ENCODE peak calls at places on chromosomes 2 and 18, in seven cellular contexts. X is thyroid gland, L is H1, F is adrenal gland, C is A549, G is upper lobe of left lung, U is uterus. V is an unnamed sample.

GRCh38 chr2:95734976-95735890 is 143.4 kb downstream of the TRIM43 start:
- DNase-seq in U (no peak), C (no peak), L (no peak), G (no peak), F (no peak), X (no peak), V (no peak)

GRCh38 chr2:190809139-190809764 is 71.4 kb upstream of the GLS start:
- DNase-seq in X (no peak), U (no peak), L (no peak), F (no peak), G (no peak), C (no peak), V (peak; percentile 84)

GRCh38 chr2:62309465-62310091 is 113.7 kb downstream of the B3GNT2 start:
- DNase-seq in F (peak; percentile 66), C (no peak), X (peak; percentile 26), L (no peak), U (no peak), G (no peak), V (peak; percentile 80)

GRCh38 chr2:126221506-126221905 is 434.5 kb upstream of the GYPC start:
- DNase-seq in F (no peak), X (no peak), C (no peak), U (no peak), G (no peak), L (no peak), V (no peak)

GRCh38 chr2:45412754-45413379 is 198.2 kb downstream of the SRBD1 start:
- DNase-seq in L (no peak), F (no peak), C (no peak), U (no peak), X (no peak), G (no peak), V (no peak)

GRCh38 chr2:69582582-69583176 is 60.9 kb downstream of the AAK1 start:
- DNase-seq in X (no peak), C (no peak), F (peak; percentile 36), L (no peak), G (no peak), U (no peak), V (peak; percentile 66)

GRCh38 chr2:105455488-105455991 is 56.7 kb upstream of the FHL2 start:
- DNase-seq in L (no peak), U (peak; percentile 38), G (no peak), C (peak; percentile 77), F (peak; percentile 41), X (peak; percentile 70), V (peak; percentile 25)

GRCh38 chr2:157393350-157393749 is 50.5 kb downstream of the CYTIP start:
- DNase-seq in C (no peak), G (no peak), F (no peak), U (no peak), L (no peak), X (no peak), V (no peak)

GRCh38 chr2:152730591-152731333 is 12.3 kb downstream of the ARL6IP6 start:
- DNase-seq in F (no peak), U (no peak), L (no peak), C (no peak), X (no peak), G (no peak), V (peak; percentile 88)

GRCh38 chr18:58887613-58887963 is 22.9 kb downstream of the ZNF532 start:
- DNase-seq in F (peak; percentile 62), X (peak; percentile 21), U (peak; percentile 40), G (no peak), C (no peak), L (no peak), V (peak; percentile 97)

GRCh38 chr18:35580748-35581534 is 599 bp upstream of the GALNT1 start:
- DNase-seq in C (no peak), G (peak; percentile 92), U (peak; percentile 52), F (peak; percentile 72), X (peak; percentile 60), L (peak; percentile 72), V (peak; percentile 77)

GRCh38 chr18:48913201-48913600 is 37.6 kb downstream of the SMAD7 start:
- DNase-seq in C (no peak), X (no peak), U (no peak), G (no peak), L (no peak), F (no peak), V (no peak)

GRCh38 chr2:71725836-71726235 is 272.5 kb downstream of the DYSF start:
- DNase-seq in U (no peak), L (no peak), G (no peak), X (no peak), C (no peak), F (no peak), V (no peak)

GRCh38 chr18:2625217-2625616 is 30.3 kb upstream of the SMCHD1 start:
- DNase-seq in X (no peak), C (no peak), F (no peak), G (peak; percentile 40), U (no peak), L (no peak), V (no peak)

GRCh38 chr2:207066784-207067460 is 98.8 kb downstream of the KLF7 start:
- DNase-seq in C (no peak), L (no peak), G (no peak), X (no peak), F (no peak), U (no peak), V (no peak)

GRCh38 chr2:183035298-183035953 is 2.8 kb downstream of the NCKAP1 start:
- DNase-seq in U (no peak), C (no peak), L (no peak), F (no peak), G (no peak), X (no peak), V (no peak)

GRCh38 chr18:34370704-34371405 is 146.1 kb upstream of the NOL4 start:
- DNase-seq in G (no peak), F (no peak), U (no peak), C (no peak), X (no peak), L (no peak), V (no peak)

GRCh38 chr2:110678457-110679336 is 834 bp upstream of the BUB1 start:
- DNase-seq in C (peak; percentile 21), L (no peak), G (no peak), F (peak; percentile 26), U (peak; percentile 25), X (peak; percentile 21), V (peak; percentile 73)
- TF ChIP-seq POLR2A in C (no peak), L (no peak), G (no peak), F (no peak), U (no peak), X (no peak), V (no peak)

GRCh38 chr18:13726228-13726971 is at the start of the genes FAM210A and RNMT:
- DNase-seq in L (peak; percentile 89), U (peak; percentile 93), C (peak; percentile 56), G (peak; percentile 99), F (peak; percentile 96), X (peak; percentile 95), V (peak; percentile 96)
- TF ChIP-seq CTCF in L (no peak), U (peak; percentile 14), C (no peak), G (no peak), F (no peak), X (peak; percentile 6), V (no peak)

GRCh38 chr2:240232961-240233890 is 92.8 kb upstream of the OTOS start:
- DNase-seq in U (peak; percentile 88), G (peak; percentile 96), L (peak; percentile 97), X (peak; percentile 88), C (peak; percentile 90), F (peak; percentile 98), V (peak; percentile 76)
- TF ChIP-seq POLR2A in U (no peak), G (no peak), L (no peak), X (no peak), C (no peak), F (no peak), V (no peak)

DNA sequence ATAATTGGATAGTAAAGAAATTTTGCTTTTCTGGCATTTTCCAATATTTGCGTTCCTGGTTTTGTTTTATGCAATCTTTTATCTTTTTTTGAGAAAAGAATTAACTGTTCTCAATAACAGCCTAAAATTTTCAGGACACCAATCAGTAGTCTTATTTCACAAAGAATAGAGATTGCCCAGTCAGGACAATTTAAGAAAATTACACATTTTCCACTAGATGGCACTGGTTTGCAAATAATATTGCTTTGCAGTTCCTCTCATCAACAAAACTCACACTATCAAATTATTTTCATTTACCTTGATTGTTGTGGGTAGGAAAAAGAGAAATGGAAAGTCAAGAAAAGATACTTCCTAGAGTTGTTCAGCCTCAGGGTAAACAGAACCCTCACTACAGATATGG is 2.4 kb upstream of the RBM45 start:
- DNase-seq in C (peak; percentile 44), L (no peak), X (no peak), U (no peak), F (no peak), G (no peak), V (peak; percentile 64)
- TF ChIP-seq CTCF in C (peak; percentile 76), L (peak; percentile 28), X (peak; percentile 61), U (peak; percentile 42), F (peak; percentile 61), G (no peak), V (peak; percentile 47)